ENCODE peak calls at places on chromosomes 6 and 20, in six cellular contexts. S is esophagus squamous epithelium, F is stomach, D is mucosa of descending colon, R is uterus, W is psoas muscle. Z is an unnamed sample. For H3K4me1, the result is how much of the 10 kb centered on the place peaks cover.

GRCh38 chr6:17905611-17906592 is 81.5 kb downstream of the KIF13A start:
- DNase-seq in R (no peak), F (no peak), D (no peak), W (no peak), S (no peak), Z (no peak)

GRCh38 chr6:109998159-109998785 is 20.2 kb downstream of the GPR6 start:
- DNase-seq in R (no peak), W (no peak), S (no peak), D (no peak), F (no peak), Z (no peak)

GRCh38 chr6:97813881-97814280 is 530.9 kb upstream of the MMS22L start:
- DNase-seq in F (no peak), D (no peak), W (no peak), R (no peak), S (no peak), Z (no peak)

GRCh38 chr6:96898241-96898851 is 655 bp upstream of the NDUFAF4 start:
- DNase-seq in R (no peak), S (no peak), F (no peak), W (no peak), D (no peak), Z (no peak)

GRCh38 chr20:13681248-13682125 is 42.8 kb upstream of the TASP1 start:
- DNase-seq in W (no peak), F (no peak), R (no peak), S (no peak), D (peak), Z (no peak)

GRCh38 chr6:3813150-3813780 is 35.9 kb upstream of the FAM50B start:
- DNase-seq in R (peak), F (peak), S (no peak), W (peak), D (no peak), Z (peak)

GRCh38 chr6:34044945-34045595 is 100.8 kb downstream of the GRM4 start:
- DNase-seq in F (no peak), S (no peak), R (no peak), W (no peak), D (no peak), Z (no peak)

GRCh38 chr6:139753198-139753861 is 378.9 kb upstream of the CITED2 start:
- DNase-seq in S (no peak), R (no peak), D (no peak), W (no peak), F (no peak), Z (no peak)

GRCh38 chr6:169097336-169098052 is 156.2 kb downstream of the THBS2 start:
- DNase-seq in F (no peak), W (no peak), D (no peak), S (no peak), R (no peak), Z (peak)

GRCh38 chr6:44052419-44053011 is 74.7 kb downstream of the MRPL14 start:
- DNase-seq in W (peak), S (no peak), D (peak), R (no peak), F (no peak), Z (no peak)

GRCh38 chr6:25755496-25755895 is 954 bp downstream of the SLC17A4 start:
- DNase-seq in D (no peak), F (no peak), W (no peak), R (no peak), S (no peak), Z (no peak)

GRCh38 chr6:170251776-170252571 is 38.9 kb downstream of the DLL1 start:
- DNase-seq in W (no peak), R (no peak), S (no peak), F (no peak), D (no peak), Z (no peak)

GRCh38 chr6:135227758-135228157 is 46.6 kb downstream of the MYB start:
- DNase-seq in D (no peak), W (no peak), R (no peak), S (no peak), F (no peak), Z (no peak)

GRCh38 chr20:22775671-22776139 is 191.3 kb upstream of the FOXA2 start:
- DNase-seq in W (no peak), D (no peak), F (no peak), R (no peak), S (no peak), Z (no peak)

GRCh38 chr6:43823879-43824740 is 54.1 kb downstream of the VEGFA start:
- DNase-seq in F (peak), D (peak), W (no peak), S (no peak), R (no peak), Z (peak)

GRCh38 chr6:13355969-13356368 is 27.6 kb upstream of the TBC1D7 start:
- DNase-seq in F (no peak), W (no peak), S (no peak), R (no peak), D (no peak), Z (no peak)

GRCh38 chr6:137978252-137978896 is 111.3 kb downstream of the TNFAIP3 start:
- DNase-seq in F (no peak), S (no peak), W (no peak), D (peak), R (no peak), Z (no peak)

GRCh38 chr6:141460743-141461484 is 671.8 kb upstream of the GJE1 start:
- DNase-seq in F (no peak), D (no peak), R (no peak), W (no peak), S (no peak), Z (no peak)

GRCh38 chr6:169783971-169784930 is 32.8 kb downstream of the ERMARD start:
- DNase-seq in R (no peak), D (no peak), W (no peak), F (no peak), S (no peak), Z (no peak)

GRCh38 chr20:671252-672030 is 4.2 kb downstream of the SCRT2 start:
- DNase-seq in D (no peak), S (no peak), R (no peak), W (no peak), F (no peak), Z (no peak)

GRCh38 chr20:33653218-33653899 is 8.8 kb upstream of the C20orf144 start:
- DNase-seq in W (no peak), D (peak), S (no peak), F (peak), R (peak), Z (no peak)

GRCh38 chr20:3436864-3437574 is 29.6 kb upstream of the DNAAF9 start:
- DNase-seq in F (no peak), R (no peak), S (no peak), W (no peak), D (peak), Z (no peak)

GRCh38 chr6:170279977-170280688 is 10.7 kb downstream of the DLL1 start:
- DNase-seq in F (peak), S (no peak), D (peak), R (peak), W (peak), Z (peak)

GRCh38 chr20:58651548-58651822 is 402 bp downstream of the STX16 start:
- DNase-seq in D (no peak), R (no peak), S (no peak), F (no peak), W (no peak), Z (no peak)

GRCh38 chr6:136251394-136251793 is 1.3 kb upstream of the MTFR2 start:
- DNase-seq in W (no peak), S (no peak), F (no peak), R (no peak), D (no peak), Z (no peak)

GRCh38 chr6:62285612-62286469 is at the start of gene KHDRBS2:
- DNase-seq in W (peak), F (peak), S (peak), R (peak), D (peak), Z (peak)

GRCh38 chr6:35731736-35732532 is 4.9 kb upstream of the ARMC12 start:
- DNase-seq in W (peak), S (peak), D (peak), F (peak), R (peak), Z (peak)

GRCh38 chr20:20452254-20452676 is 84.4 kb downstream of the INSM1 start:
- DNase-seq in S (peak), F (peak), R (peak), W (peak), D (peak), Z (no peak)

GRCh38 chr6:119493980-119494379 is 144.4 kb upstream of the MAN1A1 start:
- DNase-seq in W (no peak), S (no peak), D (no peak), F (no peak), R (no peak), Z (no peak)

GRCh38 chr6:88048556-88048955 is 915 bp downstream of the SPACA1 start:
- DNase-seq in S (no peak), W (no peak), F (no peak), D (peak), R (no peak), Z (no peak)

GRCh38 chr6:116444575-116444974 is 16.6 kb upstream of the CALHM6 start:
- DNase-seq in D (no peak), W (no peak), R (no peak), F (no peak), S (no peak), Z (no peak)

GRCh38 chr20:40497781-40498691 is 191.0 kb downstream of the MAFB start:
- DNase-seq in S (peak), D (no peak), F (no peak), R (no peak), W (peak), Z (peak)

GRCh38 chr6:41170547-41171160 is 7.7 kb upstream of the TREM2 start:
- DNase-seq in W (no peak), D (no peak), F (no peak), S (no peak), R (no peak), Z (no peak)

GRCh38 chr6:13299403-13299821 is 28.9 kb downstream of the TBC1D7 start:
- DNase-seq in S (no peak), R (no peak), D (no peak), W (no peak), F (no peak), Z (no peak)

GRCh38 chr6:144213293-144213692 is 63.0 kb downstream of the STX11 start:
- DNase-seq in S (no peak), F (no peak), W (no peak), D (no peak), R (no peak), Z (no peak)

GRCh38 chr20:57043669-57044268 is 222.7 kb downstream of the BMP7 start:
- DNase-seq in W (no peak), S (no peak), D (peak), F (no peak), R (no peak), Z (no peak)

GRCh38 chr6:165484178-165484889 is 174.9 kb upstream of the C6orf118 start:
- DNase-seq in R (no peak), W (no peak), D (no peak), F (no peak), S (no peak), Z (no peak)

DNA sequence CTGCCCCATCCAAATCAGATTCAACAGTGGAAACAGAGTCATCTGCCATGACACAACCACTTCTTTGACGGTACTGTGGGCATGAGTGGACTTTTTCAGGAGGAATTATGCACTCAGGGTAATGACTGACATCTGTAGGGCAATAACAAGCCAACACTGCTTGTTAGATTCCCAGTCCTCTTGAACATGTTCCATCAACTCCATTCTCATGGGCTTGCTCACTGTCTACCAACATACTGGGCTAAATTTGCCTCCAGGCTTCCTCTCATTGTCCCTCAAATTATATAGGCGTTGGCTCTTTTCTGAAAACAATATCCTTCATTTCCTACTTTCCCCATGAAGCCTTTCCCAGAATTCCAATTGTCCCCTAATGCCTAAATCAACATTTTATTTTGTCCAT is 43.1 kb downstream of the ANKEF1 start:
- DNase-seq in R (no peak), W (no peak), S (no peak), F (no peak), D (no peak), Z (no peak)
- H3K4me1 ChIP-seq in R (under half), W (under half), S (under half), F (half or more), D (under half), Z (under half)

GRCh38 chr6:159981171-159981571 is 12.3 kb downstream of the IGF2R start:
- DNase-seq in F (no peak), D (no peak), S (no peak), R (no peak), W (no peak), Z (no peak)
- H3K4me1 ChIP-seq in F (half or more), D (under half), S (half or more), R (under half), W (half or more), Z (under half)

DNA sequence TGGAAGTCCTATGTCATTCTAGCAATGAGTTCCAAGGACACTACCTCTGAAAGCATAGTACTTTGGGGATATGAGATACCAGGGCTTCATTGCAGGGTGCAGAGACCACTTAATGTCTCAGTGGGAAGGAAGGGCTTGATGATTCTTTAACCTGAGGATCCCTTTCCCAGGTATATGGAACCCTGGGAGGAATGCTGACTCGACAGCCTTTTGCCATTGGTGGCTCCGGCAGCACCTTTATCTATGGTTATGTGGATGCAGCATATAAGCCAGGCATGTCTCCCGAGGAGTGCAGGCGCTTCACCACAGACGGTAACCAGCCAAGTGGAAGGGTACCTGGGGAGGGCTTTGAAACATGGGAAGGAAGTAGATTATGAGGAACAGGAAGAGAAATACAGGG is 4.2 kb downstream of the PSMB9 start:
- DNase-seq in D (no peak), S (no peak), R (no peak), W (no peak), F (no peak), Z (no peak)
- H3K4me1 ChIP-seq in D (under half), S (under half), R (under half), W (under half), F (under half), Z (under half)

GRCh38 chr20:49798718-49799117 is 13.9 kb upstream of the SLC9A8 start:
- DNase-seq in W (no peak), F (no peak), R (no peak), D (no peak), S (no peak), Z (no peak)
- H3K4me1 ChIP-seq in W (under half), F (under half), R (under half), D (under half), S (under half), Z (under half)

GRCh38 chr20:1900321-1900791 is 5.1 kb downstream of the SIRPA start:
- DNase-seq in F (peak), R (peak), W (peak), S (no peak), D (peak), Z (no peak)

GRCh38 chr20:1897965-1898464 is 2.8 kb downstream of the SIRPA start:
- DNase-seq in R (no peak), F (no peak), W (no peak), S (no peak), D (peak), Z (no peak)

GRCh38 chr20:1899169-1899525 is 3.9 kb downstream of the SIRPA start:
- DNase-seq in W (no peak), R (no peak), S (no peak), F (no peak), D (no peak), Z (no peak)

GRCh38 chr20:1897486-1897885 is 2.3 kb downstream of the SIRPA start:
- DNase-seq in S (no peak), W (no peak), F (no peak), R (peak), D (peak), Z (no peak)

DNA sequence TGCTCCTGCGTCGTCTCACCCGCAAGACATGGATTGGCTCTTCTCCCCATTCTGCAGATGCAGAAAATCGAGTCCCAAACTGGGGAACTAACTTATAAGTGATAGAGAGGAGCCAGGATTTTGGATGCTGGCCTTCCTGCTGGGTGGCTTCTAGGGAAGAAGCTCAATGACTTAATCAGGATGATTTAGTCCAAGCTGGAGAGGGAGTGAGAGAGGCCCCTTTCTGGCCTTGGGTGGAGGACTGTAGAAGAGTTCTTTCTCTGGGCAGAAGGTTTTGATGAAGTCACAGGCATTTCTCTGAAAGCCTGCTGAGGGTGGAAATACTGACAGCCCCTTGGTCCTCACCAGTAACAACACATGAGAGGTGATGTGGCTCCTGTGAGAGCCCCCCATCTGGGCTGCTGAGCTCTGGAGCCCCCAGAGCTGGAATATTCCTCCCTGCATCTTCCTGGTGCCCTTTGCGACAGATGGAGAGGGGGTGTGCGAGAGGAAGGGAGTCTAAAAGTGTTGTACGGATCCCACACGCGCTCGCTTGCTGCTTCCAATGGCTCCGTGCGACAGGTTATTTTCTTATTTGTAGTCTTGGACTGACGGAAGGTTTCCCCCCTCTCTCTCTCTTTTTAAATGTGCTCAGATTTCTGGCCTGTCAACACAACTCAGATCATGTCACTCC is 3.4 kb downstream of the SIRPA start:
- DNase-seq in W (no peak), F (no peak), D (no peak), R (peak), S (no peak), Z (no peak)
- H3K4me1 ChIP-seq in W (under half), F (under half), D (under half), R (under half), S (under half), Z (under half)

GRCh38 chr6:31558631-31559500 is 11.5 kb downstream of the NFKBIL1 start:
- DNase-seq in R (no peak), D (peak), W (no peak), F (no peak), S (no peak), Z (peak)
- H3K4me1 ChIP-seq in R (under half), D (under half), W (under half), F (under half), S (under half), Z (under half)